ENCODE peak calls at places on chromosomes 5 and 9, in ten cellular contexts. O, M, P, D, S, Q, B, U, R and X are unnamed samples.

GRCh38 chr9:133597316-133597957 is 11.8 kb downstream of the FAM163B start:
- DNase-seq in O (no peak), M (peak), P (no peak), D (no peak), S (no peak), Q (no peak), B (no peak), U (no peak), R (no peak), X (no peak)

GRCh38 chr5:127746756-127747155 is 43.6 kb downstream of the CCDC192 start:
- DNase-seq in O (no peak), M (peak), P (no peak), D (no peak), S (peak), Q (peak), B (no peak), U (no peak), R (no peak), X (no peak)

GRCh38 chr9:93223241-93224180 is 39.6 kb downstream of the WNK2 start:
- DNase-seq in O (no peak), M (peak), P (no peak), D (no peak), S (peak), Q (peak), B (no peak), U (no peak), R (no peak), X (no peak)

GRCh38 chr5:179816401-179817070 is 4.2 kb upstream of the SQSTM1 start:
- DNase-seq in O (no peak), M (no peak), P (no peak), D (no peak), S (no peak), Q (no peak), B (no peak), U (no peak), R (no peak), X (peak)

GRCh38 chr5:80466669-80467485 is 21.0 kb upstream of the FAM151B start:
- DNase-seq in O (no peak), M (peak), P (no peak), D (no peak), S (no peak), Q (peak), B (no peak), U (no peak), R (no peak), X (no peak)

GRCh38 chr5:41788800-41789395 is 81.3 kb downstream of the OXCT1 start:
- DNase-seq in O (no peak), M (peak), P (no peak), D (no peak), S (no peak), Q (no peak), B (no peak), U (no peak), R (no peak), X (no peak)

GRCh38 chr5:168400429-168401220 is 85.6 kb upstream of the RARS1 start:
- DNase-seq in O (no peak), M (no peak), P (no peak), D (no peak), S (no peak), Q (no peak), B (no peak), U (no peak), R (no peak), X (no peak)

GRCh38 chr5:67636091-67636490 is 439.5 kb upstream of the CD180 start:
- DNase-seq in O (no peak), M (peak), P (peak), D (peak), S (no peak), Q (no peak), B (peak), U (no peak), R (no peak), X (peak)

GRCh38 chr5:159034083-159034824 is 65.5 kb downstream of the EBF1 start:
- DNase-seq in O (no peak), M (no peak), P (no peak), D (no peak), S (no peak), Q (peak), B (no peak), U (peak), R (no peak), X (no peak)

GRCh38 chr9:37082214-37082765 is 38.1 kb upstream of the ZCCHC7 start:
- DNase-seq in O (no peak), M (no peak), P (no peak), D (no peak), S (no peak), Q (peak), B (no peak), U (no peak), R (no peak), X (no peak)

GRCh38 chr5:96628406-96628805 is 33.8 kb upstream of the CAST start:
- DNase-seq in O (no peak), M (no peak), P (no peak), D (no peak), S (no peak), Q (no peak), B (no peak), U (no peak), R (no peak), X (no peak)

GRCh38 chr5:113487779-113488644 is at the start of gene MCC:
- DNase-seq in O (peak), M (peak), P (peak), D (peak), S (peak), Q (peak), B (peak), U (no peak), R (peak), X (peak)

GRCh38 chr9:91099471-91099870 is 262.2 kb downstream of the AUH start:
- DNase-seq in O (no peak), M (no peak), P (no peak), D (no peak), S (no peak), Q (no peak), B (no peak), U (no peak), R (no peak), X (no peak)

GRCh38 chr5:38110130-38110529 is 148.2 kb upstream of the EGFLAM start:
- DNase-seq in O (no peak), M (no peak), P (no peak), D (no peak), S (no peak), Q (no peak), B (no peak), U (no peak), R (no peak), X (no peak)

GRCh38 chr5:90911169-90911568 is 352.6 kb downstream of the ADGRV1 start:
- DNase-seq in O (no peak), M (no peak), P (no peak), D (no peak), S (no peak), Q (no peak), B (no peak), U (no peak), R (no peak), X (no peak)
- H3K27ac ChIP-seq in O (no peak), M (no peak), P (no peak), D (no peak), S (no peak), Q (no peak), B (no peak), U (no peak), R (no peak), X (no peak)

GRCh38 chr5:111132731-111133435 is 40.7 kb downstream of the WDR36 start:
- DNase-seq in O (no peak), M (no peak), P (no peak), D (no peak), S (no peak), Q (no peak), B (no peak), U (no peak), R (no peak), X (no peak)

GRCh38 chr5:111134080-111134479 is 41.9 kb downstream of the WDR36 start:
- DNase-seq in O (no peak), M (peak), P (no peak), D (no peak), S (peak), Q (no peak), B (no peak), U (no peak), R (no peak), X (no peak)

GRCh38 chr5:111135946-111136345 is 43.8 kb downstream of the WDR36 start:
- DNase-seq in O (no peak), M (peak), P (no peak), D (no peak), S (no peak), Q (no peak), B (no peak), U (no peak), R (no peak), X (no peak)

GRCh38 chr5:111133436-111133751 is 41.2 kb downstream of the WDR36 start:
- DNase-seq in O (no peak), M (no peak), P (no peak), D (no peak), S (no peak), Q (no peak), B (no peak), U (no peak), R (no peak), X (no peak)

DNA sequence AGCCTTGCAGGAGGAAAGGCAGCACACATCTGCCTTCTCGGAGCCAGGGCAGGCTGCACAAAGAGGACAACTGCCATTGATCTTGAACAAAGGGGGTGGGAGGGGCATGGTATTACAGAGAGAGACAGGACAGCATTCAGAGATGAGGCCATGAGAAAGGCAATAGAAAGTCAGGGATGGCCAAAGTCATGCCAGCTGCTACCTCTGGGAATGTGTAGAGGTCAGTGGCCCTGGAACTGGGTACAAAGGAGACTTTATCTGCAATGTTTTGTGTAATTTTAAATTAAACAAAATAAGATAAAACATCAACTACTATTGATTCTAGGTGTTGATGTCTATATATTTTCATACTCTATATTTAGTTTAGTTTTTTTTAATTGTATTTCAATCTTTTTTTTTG is 43.3 kb downstream of the WDR36 start:
- DNase-seq in O (no peak), M (no peak), P (no peak), D (no peak), S (no peak), Q (no peak), B (no peak), U (no peak), R (no peak), X (no peak)
- H3K27ac ChIP-seq in O (no peak), M (no peak), P (no peak), D (no peak), S (no peak), Q (no peak), B (no peak), U (no peak), R (no peak), X (no peak)

GRCh38 chr5:57106661-57107060 is 67.2 kb upstream of the GPBP1 start:
- DNase-seq in O (no peak), M (no peak), P (no peak), D (no peak), S (no peak), Q (no peak), B (no peak), U (no peak), R (no peak), X (no peak)

GRCh38 chr5:57097526-57097925 is 76.3 kb upstream of the GPBP1 start:
- DNase-seq in O (no peak), M (no peak), P (no peak), D (no peak), S (no peak), Q (no peak), B (no peak), U (no peak), R (no peak), X (no peak)

GRCh38 chr5:57102905-57103255 is 71.0 kb upstream of the GPBP1 start:
- DNase-seq in O (no peak), M (no peak), P (no peak), D (no peak), S (no peak), Q (peak), B (no peak), U (no peak), R (no peak), X (no peak)

GRCh38 chr5:57102189-57102904 is 71.5 kb upstream of the GPBP1 start:
- DNase-seq in O (no peak), M (no peak), P (no peak), D (no peak), S (no peak), Q (peak), B (no peak), U (no peak), R (no peak), X (no peak)

DNA sequence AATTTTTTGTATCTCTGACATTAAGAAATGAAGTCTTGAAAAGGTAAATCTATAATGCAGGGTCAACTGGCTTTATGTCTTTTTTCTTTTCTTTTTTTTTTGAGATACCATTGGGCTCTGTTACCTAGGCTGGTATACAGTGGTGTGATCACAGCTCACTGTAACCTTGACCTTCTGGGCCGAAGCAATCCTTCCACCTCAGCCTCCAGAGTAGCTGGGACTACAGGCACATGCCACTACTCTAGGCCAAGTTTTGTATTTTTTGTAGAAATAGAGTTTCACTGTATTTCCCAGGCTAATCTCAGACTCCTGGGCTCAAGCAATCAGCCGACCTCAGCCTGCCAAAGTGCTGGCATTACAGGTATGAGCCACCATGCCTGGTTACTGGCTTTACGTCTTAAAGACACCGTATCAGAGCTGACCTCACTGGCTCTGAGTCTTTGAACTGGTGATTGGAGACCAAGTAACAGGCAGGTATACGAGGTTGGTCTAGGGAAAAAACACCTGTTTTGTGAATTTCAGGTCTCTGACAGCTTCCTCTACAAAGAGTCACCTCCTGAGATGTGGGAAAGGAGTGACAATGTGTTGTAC is 70.4 kb upstream of the GPBP1 start:
- DNase-seq in O (no peak), M (no peak), P (no peak), D (no peak), S (no peak), Q (peak), B (no peak), U (no peak), R (no peak), X (no peak)
- H3K27ac ChIP-seq in O (no peak), M (no peak), P (no peak), D (no peak), S (no peak), Q (no peak), B (no peak), U (no peak), R (no peak), X (no peak)

GRCh38 chr9:127538849-127539258 is 73.2 kb upstream of the STXBP1 start:
- DNase-seq in O (no peak), M (peak), P (no peak), D (no peak), S (no peak), Q (no peak), B (no peak), U (no peak), R (no peak), X (no peak)
- H3K27ac ChIP-seq in O (no peak), M (peak), P (peak), D (peak), S (peak), Q (no peak), B (no peak), U (no peak), R (peak), X (peak)

GRCh38 chr9:34707130-34707529 is 2.8 kb downstream of the CCL21 start:
- DNase-seq in O (no peak), M (no peak), P (no peak), D (no peak), S (no peak), Q (no peak), B (no peak), U (no peak), R (peak), X (no peak)

GRCh38 chr9:34701769-34702736 is 7.9 kb downstream of the CCL21 start:
- DNase-seq in O (peak), M (peak), P (peak), D (peak), S (peak), Q (peak), B (peak), U (peak), R (peak), X (peak)

DNA sequence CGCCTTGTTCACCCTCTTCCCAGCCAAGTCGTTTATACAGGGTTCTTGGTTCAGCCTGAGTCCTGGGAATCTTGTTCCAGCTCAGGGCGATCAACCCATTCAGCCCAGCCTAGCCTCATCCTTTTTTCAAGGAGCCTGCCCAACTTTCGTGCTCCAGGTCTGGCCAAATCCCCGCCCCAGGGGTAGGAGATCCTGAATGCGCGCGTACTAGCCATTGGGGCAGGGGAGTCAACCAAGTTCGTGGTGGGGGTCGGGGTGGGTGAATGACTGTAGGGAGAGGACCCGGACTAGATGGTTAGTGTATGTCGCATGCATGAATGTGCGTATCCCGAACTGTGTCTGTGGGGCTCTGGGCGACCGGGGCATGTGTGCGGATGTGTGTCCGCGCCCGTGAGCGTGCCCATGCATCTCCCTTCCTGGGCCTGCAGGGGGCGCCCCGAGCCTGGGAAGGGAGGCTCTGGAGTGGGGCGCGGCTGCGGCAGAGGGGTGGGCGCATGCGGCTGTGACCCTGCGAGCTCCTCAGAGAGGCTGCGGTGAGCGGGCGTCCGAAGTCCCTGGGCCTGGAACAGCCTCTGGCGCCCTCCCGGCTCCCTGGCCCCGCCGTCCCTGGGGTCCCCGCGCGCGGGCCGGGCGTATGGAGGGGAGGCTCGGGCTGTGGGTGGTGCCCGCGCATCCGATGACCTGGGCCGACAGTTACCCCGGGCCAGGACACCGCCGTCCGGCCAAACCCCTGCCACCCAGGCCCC is 8.7 kb downstream of the CCL21 start:
- DNase-seq in O (peak), M (peak), P (peak), D (peak), S (peak), Q (peak), B (peak), U (no peak), R (peak), X (peak)
- H3K27ac ChIP-seq in O (no peak), M (no peak), P (peak), D (peak), S (no peak), Q (no peak), B (peak), U (no peak), R (peak), X (peak)